ENCODE peak calls at places on chromosomes 3 and 15, in five cellular contexts. One of them, this sample, is unnamed.
A peak's percentile ranks its signal among the peaks of the same experiment; 100 is the strongest.

GRCh38 chr3:41581700-41582099 is 380.2 kb downstream of the ULK4 start:
- DNase-seq in amygdala: no peak
- DNase-seq in activated CD8-positive, alpha-beta T cell treated with anti-CD3 and anti-CD28 coated beads for 36 hours: no peak
- DNase-seq in GM23338: no peak
- DNase-seq in brain microvascular endothelial cell: no peak
- DNase-seq in this sample: no peak

GRCh38 chr3:109188726-109189125 is 52.2 kb downstream of the C3orf85 start:
- DNase-seq in brain microvascular endothelial cell: no peak
- DNase-seq in amygdala: no peak
- DNase-seq in GM23338: no peak
- DNase-seq in activated CD8-positive, alpha-beta T cell treated with anti-CD3 and anti-CD28 coated beads for 36 hours: no peak
- DNase-seq in this sample: no peak

GRCh38 chr3:170247875-170248274 is 25.7 kb downstream of the PRKCI start:
- DNase-seq in brain microvascular endothelial cell: no peak
- DNase-seq in activated CD8-positive, alpha-beta T cell treated with anti-CD3 and anti-CD28 coated beads for 36 hours: no peak
- DNase-seq in GM23338: no peak
- DNase-seq in amygdala: no peak
- DNase-seq in this sample: no peak

GRCh38 chr3:157129782-157130137 is 30.2 kb downstream of the CCNL1 start:
- DNase-seq in activated CD8-positive, alpha-beta T cell treated with anti-CD3 and anti-CD28 coated beads for 36 hours: no peak
- DNase-seq in brain microvascular endothelial cell: no peak
- DNase-seq in GM23338: peak; percentile 46
- DNase-seq in amygdala: peak; percentile 37
- DNase-seq in this sample: no peak

GRCh38 chr3:133475245-133476010 is 75.6 kb downstream of the BFSP2 start:
- DNase-seq in activated CD8-positive, alpha-beta T cell treated with anti-CD3 and anti-CD28 coated beads for 36 hours: peak; percentile 47
- DNase-seq in GM23338: no peak
- DNase-seq in amygdala: no peak
- DNase-seq in brain microvascular endothelial cell: no peak
- DNase-seq in this sample: no peak

GRCh38 chr3:120126016-120126415 is 31.8 kb upstream of the GSK3B start:
- DNase-seq in activated CD8-positive, alpha-beta T cell treated with anti-CD3 and anti-CD28 coated beads for 36 hours: no peak
- DNase-seq in brain microvascular endothelial cell: no peak
- DNase-seq in amygdala: no peak
- DNase-seq in GM23338: no peak
- DNase-seq in this sample: no peak

GRCh38 chr3:17088602-17089313 is 204.0 kb downstream of the PLCL2 start:
- DNase-seq in amygdala: no peak
- DNase-seq in brain microvascular endothelial cell: no peak
- DNase-seq in GM23338: no peak
- DNase-seq in activated CD8-positive, alpha-beta T cell treated with anti-CD3 and anti-CD28 coated beads for 36 hours: peak; percentile 69
- DNase-seq in this sample: no peak

GRCh38 chr3:38579551-38580449 is 69.7 kb downstream of the SCN5A start:
- DNase-seq in amygdala: no peak
- DNase-seq in brain microvascular endothelial cell: no peak
- DNase-seq in GM23338: no peak
- DNase-seq in activated CD8-positive, alpha-beta T cell treated with anti-CD3 and anti-CD28 coated beads for 36 hours: no peak
- DNase-seq in this sample: no peak

GRCh38 chr15:86016750-86017149 is 62.9 kb upstream of the AGBL1 start:
- DNase-seq in brain microvascular endothelial cell: no peak
- DNase-seq in amygdala: no peak
- DNase-seq in activated CD8-positive, alpha-beta T cell treated with anti-CD3 and anti-CD28 coated beads for 36 hours: no peak
- DNase-seq in GM23338: no peak
- DNase-seq in this sample: no peak

GRCh38 chr15:34055868-34056595 is 17.0 kb upstream of the AVEN start:
- DNase-seq in brain microvascular endothelial cell: peak; percentile 45
- DNase-seq in amygdala: no peak
- DNase-seq in activated CD8-positive, alpha-beta T cell treated with anti-CD3 and anti-CD28 coated beads for 36 hours: no peak
- DNase-seq in GM23338: no peak
- DNase-seq in this sample: no peak

GRCh38 chr3:46679681-46680080 is 13.8 kb downstream of the ALS2CL start:
- DNase-seq in amygdala: no peak
- DNase-seq in activated CD8-positive, alpha-beta T cell treated with anti-CD3 and anti-CD28 coated beads for 36 hours: no peak
- DNase-seq in GM23338: no peak
- DNase-seq in brain microvascular endothelial cell: no peak
- DNase-seq in this sample: no peak

GRCh38 chr3:294096-294495 is 97.5 kb downstream of the CHL1 start:
- DNase-seq in activated CD8-positive, alpha-beta T cell treated with anti-CD3 and anti-CD28 coated beads for 36 hours: no peak
- DNase-seq in GM23338: no peak
- DNase-seq in amygdala: no peak
- DNase-seq in brain microvascular endothelial cell: no peak
- DNase-seq in this sample: no peak

GRCh38 chr15:70033529-70034140 is 64.1 kb downstream of the TLE3 start:
- DNase-seq in brain microvascular endothelial cell: peak; percentile 35
- DNase-seq in amygdala: no peak
- DNase-seq in GM23338: no peak
- DNase-seq in activated CD8-positive, alpha-beta T cell treated with anti-CD3 and anti-CD28 coated beads for 36 hours: no peak
- DNase-seq in this sample: peak; percentile 85

GRCh38 chr15:75815811-75816719 is 27.2 kb upstream of the UBE2Q2 start:
- DNase-seq in GM23338: no peak
- DNase-seq in brain microvascular endothelial cell: no peak
- DNase-seq in amygdala: no peak
- DNase-seq in activated CD8-positive, alpha-beta T cell treated with anti-CD3 and anti-CD28 coated beads for 36 hours: no peak
- DNase-seq in this sample: no peak

GRCh38 chr15:90060797-90061196 is 41.5 kb downstream of the IDH2 start:
- DNase-seq in brain microvascular endothelial cell: no peak
- DNase-seq in GM23338: no peak
- DNase-seq in activated CD8-positive, alpha-beta T cell treated with anti-CD3 and anti-CD28 coated beads for 36 hours: no peak
- DNase-seq in amygdala: no peak
- DNase-seq in this sample: no peak